ENCODE peak calls at places on chromosome 14, in four cellular contexts. T is endothelial cell of umbilical vein, G is GM23338, V is GM23248. L is an unnamed sample.

GRCh38 chr14:96660667-96661066 is 136.5 kb upstream of the VRK1 start:
- DNase-seq in T (no peak), G (no peak), V (no peak), L (no peak)

GRCh38 chr14:22875003-22875747 is 3.6 kb downstream of the LRP10 start:
- DNase-seq in T (no peak), G (no peak), V (no peak), L (no peak)

GRCh38 chr14:54901380-54902142 is 1.1 kb downstream of the GCH1 start:
- DNase-seq in T (peak; percentile 17), G (peak; percentile 50), V (peak; percentile 28), L (no peak)

GRCh38 chr14:20848316-20848954 is 42.8 kb upstream of the RNASE3 start:
- DNase-seq in T (no peak), G (no peak), V (peak; percentile 77), L (no peak)

GRCh38 chr14:49612671-49613070 is 7.8 kb downstream of the RPL36AL start:
- DNase-seq in T (no peak), G (no peak), V (no peak), L (no peak)

GRCh38 chr14:54577977-54578376 is 11.0 kb downstream of the SAMD4A start:
- DNase-seq in T (peak; percentile 48), G (no peak), V (no peak), L (no peak)

GRCh38 chr14:103007555-103007954 is 49.8 kb downstream of the CDC42BPB start:
- DNase-seq in T (peak; percentile 81), G (no peak), V (no peak), L (no peak)

GRCh38 chr14:85243306-85243705 is 286.6 kb upstream of the FLRT2 start:
- DNase-seq in T (no peak), G (no peak), V (no peak), L (no peak)

GRCh38 chr14:77124345-77125274 is 17.0 kb downstream of the ZDHHC22 start:
- DNase-seq in T (peak; percentile 53), G (peak; percentile 62), V (peak; percentile 71), L (peak; percentile 40)

GRCh38 chr14:84493779-84494178 is 1036.2 kb upstream of the FLRT2 start:
- DNase-seq in T (no peak), G (peak; percentile 31), V (no peak), L (no peak)

GRCh38 chr14:25943329-25943728 is 654.5 kb downstream of the NOVA1 start:
- DNase-seq in T (no peak), G (peak; percentile 17), V (no peak), L (no peak)

GRCh38 chr14:100900837-100901390 is 2.6 kb downstream of the RTL1 start:
- DNase-seq in T (peak; percentile 8), G (peak; percentile 80), V (peak; percentile 29), L (peak; percentile 69)

GRCh38 chr14:67151082-67151666 is 38.1 kb upstream of the GARIN2 start:
- DNase-seq in T (no peak), G (peak; percentile 46), V (peak; percentile 15), L (no peak)

GRCh38 chr14:49464885-49465284 is 121.3 kb downstream of the RPS29 start:
- DNase-seq in T (no peak), G (peak; percentile 79), V (peak; percentile 5), L (no peak)

GRCh38 chr14:72599579-72600470 is 294.1 kb downstream of the DPF3 start:
- DNase-seq in T (no peak), G (no peak), V (no peak), L (no peak)

GRCh38 chr14:103819503-103820307 is 27.7 kb downstream of the PPP1R13B start:
- DNase-seq in T (peak; percentile 30), G (peak; percentile 86), V (peak; percentile 56), L (peak; percentile 5)

GRCh38 chr14:68079941-68080697 is 260.5 kb downstream of the RAD51B start:
- DNase-seq in T (peak; percentile 28), G (no peak), V (no peak), L (no peak)

GRCh38 chr14:46488374-46488773 is 163.2 kb downstream of the RPL10L start:
- DNase-seq in T (no peak), G (no peak), V (no peak), L (no peak)

GRCh38 chr14:42508209-42508946 is 901.7 kb downstream of the LRFN5 start:
- DNase-seq in T (no peak), G (peak; percentile 28), V (no peak), L (no peak)

GRCh38 chr14:99382071-99382640 is 98.5 kb downstream of the SETD3 start:
- DNase-seq in T (no peak), G (no peak), V (no peak), L (no peak)

GRCh38 chr14:24429395-24430142 is at the start of the genes CBLN3 and KHNYN:
- DNase-seq in T (peak; percentile 88), G (peak; percentile 94), V (peak; percentile 99), L (peak; percentile 72)

GRCh38 chr14:100104006-100104352 is 38.8 kb downstream of the EVL start:
- DNase-seq in T (no peak), G (no peak), V (no peak), L (no peak)

GRCh38 chr14:105177082-105177481 is 4.0 kb downstream of the NUDT14 start:
- DNase-seq in T (no peak), G (no peak), V (no peak), L (no peak)

GRCh38 chr14:89899917-89900680 is 54.4 kb downstream of the EFCAB11 start:
- DNase-seq in T (peak; percentile 35), G (peak; percentile 69), V (peak; percentile 61), L (no peak)

GRCh38 chr14:36773558-36773957 is 111.9 kb downstream of the PAX9 start:
- DNase-seq in T (no peak), G (no peak), V (peak; percentile 28), L (no peak)

DNA sequence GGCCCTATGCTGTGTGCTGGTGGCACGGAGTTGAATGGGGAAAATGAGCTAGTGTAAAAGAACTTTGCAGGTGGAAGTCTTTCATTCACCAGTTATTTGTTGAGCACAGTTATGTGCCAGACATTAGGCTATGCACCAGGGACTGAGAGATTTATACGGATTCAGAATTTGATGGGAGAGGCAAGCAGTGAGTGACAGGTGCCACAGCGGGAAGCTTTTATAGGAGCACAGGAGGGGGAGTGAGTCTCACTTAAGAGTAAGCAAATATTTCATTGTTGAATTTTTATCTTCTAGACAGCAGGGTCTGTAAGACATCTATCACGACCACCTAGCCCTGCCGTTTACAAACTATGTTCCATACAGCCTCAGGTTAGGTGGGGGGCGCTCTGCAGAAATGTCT is 320.6 kb downstream of the SNAPC1 start:
- DNase-seq in T (no peak), G (no peak), V (no peak), L (no peak)
- H2AFZ ChIP-seq in T (no peak overlapping the region), G (no peak overlapping the region), V (no peak overlapping the region), L (no peak overlapping the region)

DNA sequence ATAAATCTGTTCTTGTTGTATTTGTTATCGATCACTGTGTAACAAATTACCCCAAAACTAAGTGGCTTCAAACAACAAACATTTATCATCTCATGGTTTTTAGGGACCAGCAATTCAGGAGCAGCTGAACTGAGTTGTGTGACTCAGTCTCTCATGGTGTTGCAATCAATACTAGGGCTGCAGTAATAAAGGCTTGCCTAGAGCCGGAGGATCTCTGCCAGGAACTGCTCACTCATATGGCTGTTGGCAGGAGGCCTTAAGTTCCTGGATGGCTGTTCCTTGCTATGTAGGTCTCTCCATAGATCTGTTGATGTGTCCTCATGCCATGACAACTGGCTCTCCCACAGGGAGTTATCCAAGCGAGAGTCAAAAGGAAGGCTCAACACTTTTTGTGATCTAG is 3.8 kb upstream of the PSMC6 start:
- DNase-seq in T (peak; percentile 38), G (no peak), V (peak; percentile 99), L (no peak)
- H3K27ac ChIP-seq in T (no peak overlapping the region), G (no peak overlapping the region), V (peak overlapping the region; percentile 81), L (no peak overlapping the region)

DNA sequence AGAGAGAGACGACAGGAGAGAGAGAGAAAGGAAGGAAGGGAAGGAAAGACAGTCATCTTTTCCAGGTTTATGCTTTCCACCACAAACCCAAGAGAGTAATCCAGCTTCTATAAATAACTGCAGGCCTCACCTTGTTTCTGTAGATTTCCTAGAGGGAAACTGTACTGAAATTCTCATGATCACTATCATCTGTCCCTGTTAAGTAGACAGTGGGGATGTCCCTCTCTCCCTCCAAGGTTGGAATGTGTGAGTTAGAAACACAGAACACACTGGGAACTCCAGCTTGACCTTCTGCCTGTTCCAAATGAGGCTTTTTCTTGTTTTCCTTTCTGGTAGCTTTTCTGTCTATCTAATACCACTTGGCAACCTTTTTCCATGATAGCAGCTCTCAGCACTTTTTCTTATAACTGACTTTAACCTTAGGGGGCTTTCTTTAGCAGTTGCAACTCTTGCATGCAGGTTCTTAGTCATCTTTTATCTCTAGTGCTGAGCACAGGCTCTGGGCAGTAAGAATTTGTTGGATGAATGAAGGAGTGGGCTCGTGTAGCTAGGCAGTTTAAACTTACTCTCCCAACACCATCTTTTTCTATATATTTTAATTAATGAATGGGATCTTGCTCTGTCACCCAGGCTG is 22.8 kb upstream of the FBXO33 start:
- DNase-seq in T (no peak), G (no peak), V (no peak), L (no peak)
- H2AFZ ChIP-seq in T (no peak overlapping the region), G (no peak overlapping the region), V (no peak overlapping the region), L (no peak overlapping the region)

DNA sequence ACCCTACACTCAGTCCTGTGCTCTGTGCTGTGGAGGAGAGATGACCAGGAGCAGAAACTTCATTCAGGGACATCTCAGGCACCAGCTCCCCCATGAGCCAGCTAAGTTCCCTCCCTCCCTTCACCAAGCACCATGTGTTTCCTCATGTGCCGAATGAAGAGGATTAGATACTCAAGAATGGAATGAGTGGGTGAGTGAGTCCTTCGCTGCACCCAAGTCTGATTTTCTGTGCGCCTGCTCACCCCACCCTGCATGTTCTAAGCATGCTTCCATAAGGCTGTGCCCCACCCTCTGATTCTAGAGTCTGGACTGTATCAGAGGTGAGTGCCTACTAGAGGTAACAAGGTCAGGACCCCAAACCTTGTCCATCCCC is 12.1 kb downstream of the SERPINA5 start:
- DNase-seq in T (no peak), G (no peak), V (peak; percentile 40), L (no peak)
- H3K27ac ChIP-seq in T (no peak overlapping the region), G (no peak overlapping the region), V (no peak overlapping the region), L (no peak overlapping the region)

GRCh38 chr14:94795372-94795771 is 25.5 kb upstream of the GSC start:
- DNase-seq in T (no peak), G (no peak), V (peak; percentile 16), L (no peak)
- H2AFZ ChIP-seq in T (no peak overlapping the region), G (no peak overlapping the region), V (no peak overlapping the region), L (no peak overlapping the region)

DNA sequence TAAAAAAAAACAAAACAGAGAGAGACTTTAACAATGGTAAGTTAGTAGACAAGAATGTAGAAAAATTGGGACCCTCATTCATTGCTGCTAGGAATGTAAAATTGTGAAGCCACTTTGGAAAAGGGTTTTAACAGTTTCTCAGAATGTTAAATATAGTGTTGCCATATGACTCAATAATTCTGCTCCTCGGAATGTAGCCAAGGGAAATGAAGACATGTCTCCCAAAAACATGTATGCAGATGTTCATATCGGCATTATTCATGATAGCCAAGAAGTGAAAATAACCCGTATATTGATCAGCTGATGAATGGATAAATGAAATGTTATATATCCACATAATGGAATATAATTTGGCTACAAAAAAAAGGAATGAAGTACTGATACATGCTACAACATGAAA is 132.3 kb downstream of the DAAM1 start:
- DNase-seq in T (no peak), G (no peak), V (peak; percentile 66), L (no peak)
- H3K27ac ChIP-seq in T (peak overlapping the region; percentile 84), G (no peak overlapping the region), V (peak overlapping the region; percentile 76), L (no peak overlapping the region)

DNA sequence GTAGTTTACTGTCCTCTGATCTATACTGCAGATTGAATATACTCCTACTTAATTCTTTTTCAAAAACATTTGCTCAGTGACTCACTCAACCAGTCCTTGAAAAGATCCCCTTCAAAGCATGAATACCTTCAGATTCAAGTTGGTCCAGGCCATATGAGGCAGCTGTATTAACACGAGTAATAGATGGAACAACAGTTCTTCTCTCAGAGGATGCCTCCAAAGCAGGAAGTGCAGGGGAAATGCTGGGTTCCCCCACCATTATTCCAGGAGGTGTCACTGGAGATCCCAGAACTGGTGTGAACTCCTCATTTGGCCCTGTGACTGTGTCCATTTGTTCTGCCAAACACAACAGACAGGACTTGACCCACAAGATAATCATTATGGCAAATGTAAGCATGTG is 20.6 kb downstream of the ARMH4 start:
- DNase-seq in T (no peak), G (peak; percentile 9), V (peak; percentile 27), L (no peak)
- H2AFZ ChIP-seq in T (no peak overlapping the region), G (no peak overlapping the region), V (no peak overlapping the region), L (no peak overlapping the region)